ENCODE peak calls at places on chromosomes 1 and 21, in five cellular contexts. One of them, this sample, is unnamed.

GRCh38 chr1:160978510-160978927 is 23.9 kb upstream of the ITLN2 start:
- DNase-seq in hepatocyte: no peak
- DNase-seq in IMR-90: no peak
- DNase-seq in fibroblast of lung: no peak
- DNase-seq in SK-N-SH: no peak
- DNase-seq in this sample: no peak

GRCh38 chr1:25649041-25649440 is 32.5 kb downstream of the MAN1C1 start:
- DNase-seq in hepatocyte: no peak
- DNase-seq in IMR-90: no peak
- DNase-seq in fibroblast of lung: no peak
- DNase-seq in SK-N-SH: no peak
- DNase-seq in this sample: no peak

GRCh38 chr1:39898648-39899603 is 2.8 kb downstream of the MYCL start:
- DNase-seq in hepatocyte: peak; percentile 72
- DNase-seq in IMR-90: peak; percentile 64
- DNase-seq in fibroblast of lung: peak; percentile 66
- DNase-seq in SK-N-SH: peak; percentile 85
- DNase-seq in this sample: peak; percentile 96

GRCh38 chr1:119737040-119737682 is 25.4 kb downstream of the PHGDH start:
- DNase-seq in hepatocyte: peak; percentile 71
- DNase-seq in IMR-90: no peak
- DNase-seq in fibroblast of lung: no peak
- DNase-seq in SK-N-SH: no peak
- DNase-seq in this sample: no peak

GRCh38 chr1:11648039-11648438 is 6.2 kb downstream of the FBXO2 start:
- DNase-seq in hepatocyte: no peak
- DNase-seq in IMR-90: no peak
- DNase-seq in fibroblast of lung: no peak
- DNase-seq in SK-N-SH: no peak
- DNase-seq in this sample: no peak

GRCh38 chr21:34812510-34813265 is 143.9 kb downstream of the CLIC6 start:
- DNase-seq in hepatocyte: peak; percentile 62
- DNase-seq in IMR-90: peak; percentile 99
- DNase-seq in fibroblast of lung: peak; percentile 94
- DNase-seq in SK-N-SH: no peak
- DNase-seq in this sample: no peak

GRCh38 chr1:183304466-183305122 is 113.6 kb downstream of the NMNAT2 start:
- DNase-seq in hepatocyte: no peak
- DNase-seq in IMR-90: no peak
- DNase-seq in fibroblast of lung: no peak
- DNase-seq in SK-N-SH: no peak
- DNase-seq in this sample: no peak

GRCh38 chr1:153547560-153548551 is 1.2 kb downstream of the S100A3 start:
- DNase-seq in hepatocyte: no peak
- DNase-seq in IMR-90: no peak
- DNase-seq in fibroblast of lung: no peak
- DNase-seq in SK-N-SH: no peak
- DNase-seq in this sample: no peak

GRCh38 chr1:162195567-162195966 is 126.1 kb downstream of the NOS1AP start:
- DNase-seq in hepatocyte: no peak
- DNase-seq in IMR-90: no peak
- DNase-seq in fibroblast of lung: no peak
- DNase-seq in SK-N-SH: no peak
- DNase-seq in this sample: no peak

GRCh38 chr1:10634428-10635384 is 160.0 kb downstream of the PEX14 start:
- DNase-seq in hepatocyte: no peak
- DNase-seq in IMR-90: no peak
- DNase-seq in fibroblast of lung: no peak
- DNase-seq in SK-N-SH: peak; percentile 54
- DNase-seq in this sample: no peak

DNA sequence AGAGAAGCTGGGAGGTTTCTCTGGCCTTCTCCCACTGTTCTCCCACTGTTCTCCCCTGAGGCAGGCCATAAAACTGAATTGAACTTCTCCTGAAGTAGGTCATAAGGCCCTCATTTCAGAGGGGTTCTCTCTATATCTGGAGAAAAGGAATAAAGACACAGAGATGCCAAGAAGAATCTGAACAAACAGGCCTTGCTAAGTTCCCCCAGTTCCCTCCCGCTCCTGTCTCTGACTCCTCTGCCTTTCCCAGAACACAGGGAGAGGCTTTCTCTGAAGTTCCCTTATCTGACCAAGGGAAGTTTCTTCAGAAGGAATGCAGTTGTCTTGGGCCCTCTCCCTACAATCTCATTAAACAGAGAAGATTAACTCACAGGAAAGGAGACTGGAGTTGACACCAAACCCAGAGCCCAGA is 83.4 kb downstream of the SLC16A1 start:
- DNase-seq in hepatocyte: peak; percentile 31
- DNase-seq in IMR-90: no peak
- DNase-seq in fibroblast of lung: no peak
- DNase-seq in SK-N-SH: no peak
- DNase-seq in this sample: no peak
- H3K27ac ChIP-seq in hepatocyte: peak overlapping the region; percentile 58
- H3K27ac ChIP-seq in IMR-90: no peak overlapping the region
- H3K27ac ChIP-seq in fibroblast of lung: no peak overlapping the region
- H3K27ac ChIP-seq in SK-N-SH: no peak overlapping the region
- H3K27ac ChIP-seq in this sample: peak overlapping the region; percentile 82

DNA sequence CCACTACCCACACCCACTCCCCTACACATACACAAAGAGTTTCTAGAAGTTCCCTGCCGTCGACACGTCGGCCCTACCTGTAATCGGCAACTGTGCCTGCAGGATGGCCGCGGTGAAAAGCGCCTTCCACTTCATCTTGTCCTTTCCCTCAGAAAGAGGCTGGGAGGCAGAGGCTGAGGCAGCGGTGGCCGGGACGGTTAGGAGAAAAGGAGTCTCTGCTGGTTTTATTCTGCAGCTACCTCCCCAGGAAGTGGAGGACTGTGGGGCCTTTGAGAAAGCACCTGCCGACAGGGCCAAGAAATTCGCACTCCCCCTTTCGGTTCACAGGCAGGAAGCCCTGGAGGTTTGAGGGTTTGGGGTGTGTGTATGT is at the start of gene CD247:
- DNase-seq in hepatocyte: no peak
- DNase-seq in IMR-90: no peak
- DNase-seq in fibroblast of lung: no peak
- DNase-seq in SK-N-SH: no peak
- DNase-seq in this sample: no peak
- H2AFZ ChIP-seq in hepatocyte: no peak within 1 kb of the TSS
- H2AFZ ChIP-seq in IMR-90: no peak within 1 kb of the TSS
- H2AFZ ChIP-seq in fibroblast of lung: no peak within 1 kb of the TSS
- H2AFZ ChIP-seq in SK-N-SH: no peak within 1 kb of the TSS
- H2AFZ ChIP-seq in this sample: peak within 1 kb of the TSS; percentile 66

DNA sequence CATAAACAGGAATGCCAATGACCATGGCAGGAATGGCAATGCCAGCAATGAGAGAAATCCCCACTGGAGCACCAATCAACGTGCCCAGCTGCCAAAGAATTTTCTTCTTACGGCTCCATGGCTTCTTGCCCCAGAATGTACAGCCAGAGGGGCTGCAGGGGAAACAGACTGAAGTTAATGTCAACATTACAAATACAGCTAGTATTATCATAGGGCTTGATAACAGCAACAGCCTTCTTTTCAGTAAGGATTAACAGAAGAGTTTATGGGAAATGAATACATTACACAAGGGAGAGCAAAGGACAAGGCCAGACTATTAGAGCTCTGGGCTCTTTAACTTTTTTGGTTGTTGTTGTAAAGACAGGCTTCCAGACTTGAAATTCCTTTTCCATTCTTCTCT is 18.2 kb downstream of the RNF19B start:
- DNase-seq in hepatocyte: no peak
- DNase-seq in IMR-90: no peak
- DNase-seq in fibroblast of lung: no peak
- DNase-seq in SK-N-SH: no peak
- DNase-seq in this sample: no peak
- H3K27ac ChIP-seq in hepatocyte: peak overlapping the region; percentile 89
- H3K27ac ChIP-seq in IMR-90: no peak overlapping the region
- H3K27ac ChIP-seq in fibroblast of lung: no peak overlapping the region
- H3K27ac ChIP-seq in SK-N-SH: no peak overlapping the region
- H3K27ac ChIP-seq in this sample: no peak overlapping the region

GRCh38 chr1:2032737-2033136 is 13.6 kb downstream of the GABRD start:
- DNase-seq in hepatocyte: no peak
- DNase-seq in IMR-90: no peak
- DNase-seq in fibroblast of lung: no peak
- DNase-seq in SK-N-SH: peak; percentile 79
- DNase-seq in this sample: no peak
- H2AFZ ChIP-seq in hepatocyte: no peak overlapping the region
- H2AFZ ChIP-seq in IMR-90: no peak overlapping the region
- H2AFZ ChIP-seq in fibroblast of lung: no peak overlapping the region
- H2AFZ ChIP-seq in SK-N-SH: no peak overlapping the region
- H2AFZ ChIP-seq in this sample: no peak overlapping the region

DNA sequence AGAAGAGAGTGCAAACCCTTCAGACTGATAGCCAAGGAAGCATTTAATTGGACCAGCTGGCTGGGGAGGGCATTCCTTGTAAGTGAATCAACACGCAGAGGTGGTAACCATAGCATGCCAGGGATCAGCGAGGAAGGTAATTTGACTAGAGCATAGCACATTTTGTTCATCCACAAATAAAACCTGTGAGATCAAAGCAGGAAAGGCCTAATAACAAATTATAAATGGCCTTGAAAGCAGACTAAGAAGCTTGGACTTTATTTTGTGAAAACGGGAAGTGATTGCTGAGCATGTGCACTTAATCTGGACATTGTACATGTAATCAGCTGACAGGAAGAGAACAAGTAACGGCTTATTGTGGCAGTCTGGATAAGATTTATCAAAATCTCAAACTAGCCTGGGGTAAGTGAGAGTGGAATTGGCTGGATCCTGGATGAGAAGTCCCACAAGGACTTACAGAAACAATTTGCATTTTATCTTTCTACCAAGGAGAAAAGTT is 11.7 kb upstream of the CD55 start:
- DNase-seq in hepatocyte: peak; percentile 62
- DNase-seq in IMR-90: peak; percentile 70
- DNase-seq in fibroblast of lung: peak; percentile 37
- DNase-seq in SK-N-SH: no peak
- DNase-seq in this sample: peak; percentile 35
- H3K27ac ChIP-seq in hepatocyte: peak overlapping the region; percentile 13
- H3K27ac ChIP-seq in IMR-90: no peak overlapping the region
- H3K27ac ChIP-seq in fibroblast of lung: no peak overlapping the region
- H3K27ac ChIP-seq in SK-N-SH: peak overlapping the region; percentile 90
- H3K27ac ChIP-seq in this sample: no peak overlapping the region

GRCh38 chr21:27561116-27561515 is 594.2 kb upstream of the ADAMTS5 start:
- DNase-seq in hepatocyte: no peak
- DNase-seq in IMR-90: no peak
- DNase-seq in fibroblast of lung: no peak
- DNase-seq in SK-N-SH: no peak
- DNase-seq in this sample: no peak
- H2AFZ ChIP-seq in hepatocyte: no peak overlapping the region
- H2AFZ ChIP-seq in IMR-90: no peak overlapping the region
- H2AFZ ChIP-seq in fibroblast of lung: no peak overlapping the region
- H2AFZ ChIP-seq in SK-N-SH: no peak overlapping the region
- H2AFZ ChIP-seq in this sample: no peak overlapping the region

DNA sequence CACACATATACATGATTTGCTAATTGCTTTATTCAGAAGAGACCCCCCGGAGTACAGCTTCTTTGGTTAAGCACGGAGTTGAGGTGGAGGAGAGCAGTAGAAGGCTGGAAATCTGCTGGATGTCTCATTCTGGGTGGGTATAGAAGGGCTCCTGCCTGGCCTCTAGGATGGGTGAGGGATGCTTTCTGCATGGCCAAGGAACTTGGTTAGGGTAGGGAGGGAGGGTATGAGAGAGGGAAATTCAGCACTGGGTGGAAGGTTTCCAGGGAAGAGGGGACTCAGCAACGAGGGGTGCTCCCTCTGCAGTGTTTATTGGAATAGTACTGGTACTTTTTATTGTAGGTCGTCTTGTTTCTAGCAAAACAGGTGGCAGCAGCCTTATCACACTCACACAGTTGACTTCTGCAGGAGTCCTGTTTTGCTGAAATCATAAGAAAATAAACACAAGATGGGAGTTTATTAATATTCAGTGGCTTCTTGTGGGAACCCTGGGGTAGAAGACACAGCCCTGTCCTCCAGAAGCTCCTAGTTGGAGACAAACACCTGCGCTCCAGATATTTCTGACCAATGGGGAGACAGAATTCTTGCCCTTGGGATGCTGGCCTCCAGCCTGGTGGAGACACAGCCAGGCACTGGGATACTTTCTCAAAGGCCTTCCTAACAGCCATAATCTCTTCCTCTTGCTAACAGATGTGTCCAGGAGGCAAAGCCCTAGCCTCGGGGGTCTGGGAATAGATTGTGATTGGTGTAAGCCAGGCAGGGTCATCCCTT is 3.8 kb downstream of the PLA2G2A start:
- DNase-seq in hepatocyte: no peak
- DNase-seq in IMR-90: no peak
- DNase-seq in fibroblast of lung: no peak
- DNase-seq in SK-N-SH: no peak
- DNase-seq in this sample: no peak
- H3K27ac ChIP-seq in hepatocyte: peak overlapping the region; percentile 48
- H3K27ac ChIP-seq in IMR-90: no peak overlapping the region
- H3K27ac ChIP-seq in fibroblast of lung: no peak overlapping the region
- H3K27ac ChIP-seq in SK-N-SH: no peak overlapping the region
- H3K27ac ChIP-seq in this sample: no peak overlapping the region

DNA sequence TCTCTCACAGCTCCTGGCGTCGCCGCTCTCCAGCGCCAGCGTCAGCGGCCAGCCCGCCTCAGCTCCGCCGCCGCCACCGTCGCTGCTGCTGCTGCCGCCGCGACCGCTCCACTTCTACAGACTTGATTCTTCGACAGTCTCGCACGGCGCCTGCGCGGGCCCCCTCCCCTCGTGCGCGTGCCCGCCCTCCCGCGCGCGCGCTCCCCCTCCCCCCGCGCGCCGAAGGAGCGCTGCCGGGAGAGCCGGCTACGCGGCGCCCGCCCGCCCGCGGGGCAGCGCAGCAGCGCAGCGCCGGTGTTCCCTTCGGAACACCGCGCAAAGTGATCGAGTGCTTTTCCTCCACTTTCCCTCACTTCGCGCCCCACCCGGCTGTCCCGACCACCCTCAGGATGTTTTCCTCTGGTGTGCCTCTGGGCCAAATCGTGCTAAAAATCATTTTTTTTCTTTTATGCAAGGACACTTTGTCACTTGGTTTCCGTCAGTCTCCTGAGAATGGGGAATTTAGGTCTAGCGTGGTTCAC is at the start of gene IRF2BP2:
- DNase-seq in hepatocyte: peak; percentile 95
- DNase-seq in IMR-90: peak; percentile 80
- DNase-seq in fibroblast of lung: peak; percentile 85
- DNase-seq in SK-N-SH: peak; percentile 93
- DNase-seq in this sample: peak; percentile 73
- H2AFZ ChIP-seq in hepatocyte: no peak within 1 kb of the TSS
- H2AFZ ChIP-seq in IMR-90: peak within 1 kb of the TSS; percentile 88
- H2AFZ ChIP-seq in fibroblast of lung: no peak within 1 kb of the TSS
- H2AFZ ChIP-seq in SK-N-SH: peak within 1 kb of the TSS; percentile 27
- H2AFZ ChIP-seq in this sample: no peak within 1 kb of the TSS

This sample was measured in GM23338.